ENCODE peak calls at places on chromosomes 2 and 18, in eight cellular contexts. Q is astrocyte of the spinal cord; F is aorta; J is Right ventricle myocardium inferior; O is NCI-H446 treated with DMSO at 0.1 percent for 48 hours; R is stimulated activated naive B cell treated with anti-CD40 and anti-IgM and Interleukin-4, amounts not matched to agents 10 μg/mL and 1 μg/mL and 100 μg/mL, for 72 hours; A is effector memory CD4-positive, alpha-beta T cell; W is NCI-H774. E is an unnamed sample.
A peak's percentile ranks its signal among the peaks of the same experiment; 100 is the strongest.

GRCh38 chr2:236661064-236661761 is 91.6 kb downstream of the ACKR3 start:
- DNase-seq in Q (peak; percentile 83), F (no peak), J (no peak), O (no peak), R (no peak), A (no peak), W (no peak), E (no peak)

GRCh38 chr2:15058015-15058414 is 425.5 kb downstream of the LRATD1 start:
- DNase-seq in Q (no peak), F (no peak), J (no peak), O (no peak), R (no peak), A (no peak), W (no peak), E (no peak)

GRCh38 chr2:126678278-126679073 is 22.5 kb downstream of the GYPC start:
- DNase-seq in Q (no peak), F (no peak), J (no peak), O (no peak), R (no peak), A (no peak), W (no peak), E (no peak)

GRCh38 chr2:168336786-168337388 is 89.5 kb upstream of the STK39 start:
- DNase-seq in Q (no peak), F (no peak), J (no peak), O (no peak), R (peak; percentile 4), A (peak; percentile 32), W (no peak), E (peak; percentile 75)

GRCh38 chr2:19131871-19132270 is 226.6 kb downstream of the OSR1 start:
- DNase-seq in Q (no peak), F (no peak), J (no peak), O (no peak), R (no peak), A (no peak), W (no peak), E (no peak)

GRCh38 chr2:36483290-36483689 is 114.7 kb downstream of the FEZ2 start:
- DNase-seq in Q (no peak), F (no peak), J (no peak), O (no peak), R (no peak), A (no peak), W (no peak), E (no peak)

GRCh38 chr2:188598551-188598950 is 306.9 kb downstream of the GULP1 start:
- DNase-seq in Q (peak; percentile 79), F (no peak), J (no peak), O (peak; percentile 58), R (no peak), A (no peak), W (no peak), E (no peak)

GRCh38 chr18:28175930-28176673 is 828 bp downstream of the CDH2 start:
- DNase-seq in Q (peak; percentile 48), F (no peak), J (peak; percentile 69), O (peak; percentile 12), R (no peak), A (no peak), W (no peak), E (no peak)

GRCh38 chr2:169221745-169222369 is 140.5 kb downstream of the LRP2 start:
- DNase-seq in Q (peak; percentile 48), F (no peak), J (no peak), O (no peak), R (no peak), A (no peak), W (peak; percentile 35), E (no peak)

GRCh38 chr2:40412456-40412855 is 39.4 kb downstream of the SLC8A1 start:
- DNase-seq in Q (peak; percentile 29), F (no peak), J (no peak), O (no peak), R (no peak), A (no peak), W (no peak), E (no peak)

GRCh38 chr2:149191915-149192314 is 138.5 kb upstream of the LYPD6 start:
- DNase-seq in Q (no peak), F (no peak), J (no peak), O (no peak), R (no peak), A (no peak), W (no peak), E (no peak)

GRCh38 chr2:105104208-105104731 is 66.4 kb downstream of the MRPS9 start:
- DNase-seq in Q (peak; percentile 89), F (no peak), J (no peak), O (no peak), R (no peak), A (no peak), W (no peak), E (no peak)

GRCh38 chr2:23918837-23919489 is 8.0 kb downstream of the ATAD2B start:
- DNase-seq in Q (no peak), F (no peak), J (no peak), O (no peak), R (no peak), A (no peak), W (no peak), E (no peak)

GRCh38 chr2:102301867-102302362 is 9.4 kb upstream of the IL1RL1 start:
- DNase-seq in Q (no peak), F (no peak), J (no peak), O (no peak), R (peak; percentile 62), A (peak; percentile 23), W (no peak), E (no peak)

GRCh38 chr2:20326163-20326780 is 24.4 kb downstream of the PUM2 start:
- DNase-seq in Q (peak; percentile 58), F (no peak), J (no peak), O (peak; percentile 38), R (no peak), A (peak; percentile 17), W (no peak), E (peak; percentile 61)

GRCh38 chr2:36564377-36564930 is 33.5 kb downstream of the FEZ2 start:
- DNase-seq in Q (no peak), F (no peak), J (no peak), O (no peak), R (no peak), A (no peak), W (no peak), E (no peak)

GRCh38 chr2:54629914-54630609 is 93.4 kb upstream of the EML6 start:
- DNase-seq in Q (peak; percentile 19), F (peak; percentile 53), J (no peak), O (no peak), R (peak; percentile 13), A (no peak), W (no peak), E (peak; percentile 50)

GRCh38 chr2:46751897-46752296 is 163.7 kb downstream of the MCFD2 start:
- DNase-seq in Q (no peak), F (no peak), J (no peak), O (no peak), R (no peak), A (no peak), W (no peak), E (no peak)